ENCODE peak calls at places on chromosomes 11 and 22, in four cellular contexts. Q, W, L and V are unnamed samples.
A peak's percentile ranks its signal among the peaks of the same experiment; 100 is the strongest.

GRCh38 chr22:17785185-17786184 is 11.2 kb upstream of the BID start:
- DNase-seq in Q (peak; percentile 73), W (peak; percentile 38), L (no peak), V (no peak)

GRCh38 chr11:128563308-128563707 is 24.1 kb downstream of the ETS1 start:
- DNase-seq in Q (no peak), W (no peak), L (no peak), V (no peak)

GRCh38 chr22:25970996-25971811 is 198.1 kb upstream of the SEZ6L start:
- DNase-seq in Q (no peak), W (no peak), L (no peak), V (peak; percentile 8)

GRCh38 chr11:18066626-18067025 is 20.6 kb upstream of the TPH1 start:
- DNase-seq in Q (no peak), W (no peak), L (no peak), V (no peak)

GRCh38 chr11:80529722-80530121 is 1088.9 kb upstream of the TENM4 start:
- DNase-seq in Q (no peak), W (no peak), L (no peak), V (no peak)

GRCh38 chr11:40188848-40189247 is 1270.6 kb downstream of the LRRC4C start:
- DNase-seq in Q (no peak), W (no peak), L (peak; percentile 85), V (no peak)

GRCh38 chr11:48154162-48154561 is 62.4 kb upstream of the OR4B1 start:
- DNase-seq in Q (no peak), W (no peak), L (no peak), V (no peak)

GRCh38 chr11:61578819-61579218 is 2.1 kb downstream of the SYT7 start:
- DNase-seq in Q (no peak), W (no peak), L (no peak), V (no peak)

GRCh38 chr11:12706531-12707499 is 32.6 kb downstream of the TEAD1 start:
- DNase-seq in Q (no peak), W (no peak), L (peak; percentile 88), V (no peak)

GRCh38 chr22:46008291-46008690 is 31.3 kb upstream of the WNT7B start:
- DNase-seq in Q (no peak), W (no peak), L (no peak), V (no peak)

GRCh38 chr11:69791266-69791665 is 16.1 kb upstream of the FGF4 start:
- DNase-seq in Q (no peak), W (no peak), L (no peak), V (peak; percentile 22)

GRCh38 chr11:72697814-72698213 is 23.6 kb upstream of the PDE2A start:
- DNase-seq in Q (no peak), W (no peak), L (no peak), V (no peak)